ENCODE peak calls at places on chromosomes 3 and 15, in six cellular contexts. One of them, this sample, is unnamed.

GRCh38 chr3:21326704-21327103 is 424.3 kb downstream of the ZNF385D start:
- DNase-seq in KBM-7: no peak
- DNase-seq in activated gamma-delta T cell treated with Interleukin-2 at 50 U/mL for 16 hours: no peak
- DNase-seq in stimulated activated CD4-positive, alpha-beta T cell treated with anti-CD3 and anti-CD28 coated beads, TNF-alpha, amount 100 ng/mL, for 48 hours: no peak
- DNase-seq in breast epithelium: no peak
- DNase-seq in GOT3: no peak
- DNase-seq in this sample: no peak

GRCh38 chr3:39671116-39671515 is 138.3 kb upstream of the MYRIP start:
- DNase-seq in activated gamma-delta T cell treated with Interleukin-2 at 50 U/mL for 16 hours: no peak
- DNase-seq in stimulated activated CD4-positive, alpha-beta T cell treated with anti-CD3 and anti-CD28 coated beads, TNF-alpha, amount 100 ng/mL, for 48 hours: no peak
- DNase-seq in breast epithelium: no peak
- DNase-seq in KBM-7: no peak
- DNase-seq in GOT3: no peak
- DNase-seq in this sample: no peak

GRCh38 chr3:177451940-177452484 is 254.7 kb upstream of the TBL1XR1 start:
- DNase-seq in stimulated activated CD4-positive, alpha-beta T cell treated with anti-CD3 and anti-CD28 coated beads, TNF-alpha, amount 100 ng/mL, for 48 hours: no peak
- DNase-seq in breast epithelium: no peak
- DNase-seq in GOT3: no peak
- DNase-seq in activated gamma-delta T cell treated with Interleukin-2 at 50 U/mL for 16 hours: no peak
- DNase-seq in KBM-7: no peak
- DNase-seq in this sample: no peak

GRCh38 chr3:185330644-185331043 is 32.3 kb upstream of the MAP3K13 start:
- DNase-seq in activated gamma-delta T cell treated with Interleukin-2 at 50 U/mL for 16 hours: no peak
- DNase-seq in KBM-7: no peak
- DNase-seq in breast epithelium: no peak
- DNase-seq in GOT3: no peak
- DNase-seq in stimulated activated CD4-positive, alpha-beta T cell treated with anti-CD3 and anti-CD28 coated beads, TNF-alpha, amount 100 ng/mL, for 48 hours: no peak
- DNase-seq in this sample: no peak

GRCh38 chr15:25789206-25789605 is 73.9 kb downstream of the ATP10A start:
- DNase-seq in GOT3: no peak
- DNase-seq in stimulated activated CD4-positive, alpha-beta T cell treated with anti-CD3 and anti-CD28 coated beads, TNF-alpha, amount 100 ng/mL, for 48 hours: no peak
- DNase-seq in activated gamma-delta T cell treated with Interleukin-2 at 50 U/mL for 16 hours: no peak
- DNase-seq in KBM-7: no peak
- DNase-seq in breast epithelium: no peak
- DNase-seq in this sample: no peak

GRCh38 chr15:58066042-58066867 is 744 bp upstream of the ALDH1A2 start:
- DNase-seq in GOT3: no peak
- DNase-seq in breast epithelium: peak; percentile 55
- DNase-seq in stimulated activated CD4-positive, alpha-beta T cell treated with anti-CD3 and anti-CD28 coated beads, TNF-alpha, amount 100 ng/mL, for 48 hours: peak; percentile 30
- DNase-seq in activated gamma-delta T cell treated with Interleukin-2 at 50 U/mL for 16 hours: peak; percentile 16
- DNase-seq in KBM-7: peak; percentile 42
- DNase-seq in this sample: peak; percentile 79

GRCh38 chr3:128269131-128269775 is 116.0 kb downstream of the EEFSEC start:
- DNase-seq in GOT3: no peak
- DNase-seq in stimulated activated CD4-positive, alpha-beta T cell treated with anti-CD3 and anti-CD28 coated beads, TNF-alpha, amount 100 ng/mL, for 48 hours: no peak
- DNase-seq in breast epithelium: no peak
- DNase-seq in KBM-7: no peak
- DNase-seq in activated gamma-delta T cell treated with Interleukin-2 at 50 U/mL for 16 hours: no peak
- DNase-seq in this sample: no peak

GRCh38 chr3:39065197-39065596 is 13.4 kb downstream of the WDR48 start:
- DNase-seq in stimulated activated CD4-positive, alpha-beta T cell treated with anti-CD3 and anti-CD28 coated beads, TNF-alpha, amount 100 ng/mL, for 48 hours: no peak
- DNase-seq in breast epithelium: no peak
- DNase-seq in KBM-7: peak; percentile 82
- DNase-seq in GOT3: no peak
- DNase-seq in activated gamma-delta T cell treated with Interleukin-2 at 50 U/mL for 16 hours: peak; percentile 8
- DNase-seq in this sample: no peak

GRCh38 chr3:48661501-48662139 is 1.1 kb downstream of the CELSR3 start:
- DNase-seq in GOT3: peak; percentile 45
- DNase-seq in KBM-7: peak; percentile 72
- DNase-seq in breast epithelium: peak; percentile 75
- DNase-seq in stimulated activated CD4-positive, alpha-beta T cell treated with anti-CD3 and anti-CD28 coated beads, TNF-alpha, amount 100 ng/mL, for 48 hours: peak; percentile 53
- DNase-seq in activated gamma-delta T cell treated with Interleukin-2 at 50 U/mL for 16 hours: peak; percentile 68
- DNase-seq in this sample: peak; percentile 70

GRCh38 chr15:47576921-47577474 is 140.3 kb upstream of the SEMA6D start:
- DNase-seq in breast epithelium: no peak
- DNase-seq in KBM-7: no peak
- DNase-seq in activated gamma-delta T cell treated with Interleukin-2 at 50 U/mL for 16 hours: no peak
- DNase-seq in stimulated activated CD4-positive, alpha-beta T cell treated with anti-CD3 and anti-CD28 coated beads, TNF-alpha, amount 100 ng/mL, for 48 hours: no peak
- DNase-seq in GOT3: no peak
- DNase-seq in this sample: no peak

GRCh38 chr15:100780208-100780800 is 99.3 kb upstream of the ALDH1A3 start:
- DNase-seq in GOT3: no peak
- DNase-seq in stimulated activated CD4-positive, alpha-beta T cell treated with anti-CD3 and anti-CD28 coated beads, TNF-alpha, amount 100 ng/mL, for 48 hours: no peak
- DNase-seq in breast epithelium: no peak
- DNase-seq in KBM-7: no peak
- DNase-seq in activated gamma-delta T cell treated with Interleukin-2 at 50 U/mL for 16 hours: no peak
- DNase-seq in this sample: no peak

GRCh38 chr3:125958511-125959316 is 10.3 kb upstream of the ROPN1B start:
- DNase-seq in KBM-7: no peak
- DNase-seq in stimulated activated CD4-positive, alpha-beta T cell treated with anti-CD3 and anti-CD28 coated beads, TNF-alpha, amount 100 ng/mL, for 48 hours: no peak
- DNase-seq in breast epithelium: no peak
- DNase-seq in activated gamma-delta T cell treated with Interleukin-2 at 50 U/mL for 16 hours: no peak
- DNase-seq in GOT3: no peak
- DNase-seq in this sample: no peak

GRCh38 chr3:4340411-4341335 is 37.5 kb downstream of the SETMAR start:
- DNase-seq in KBM-7: peak; percentile 71
- DNase-seq in breast epithelium: no peak
- DNase-seq in stimulated activated CD4-positive, alpha-beta T cell treated with anti-CD3 and anti-CD28 coated beads, TNF-alpha, amount 100 ng/mL, for 48 hours: no peak
- DNase-seq in GOT3: no peak
- DNase-seq in activated gamma-delta T cell treated with Interleukin-2 at 50 U/mL for 16 hours: no peak
- DNase-seq in this sample: no peak

GRCh38 chr3:107377151-107377550 is at the start of gene CCDC54:
- DNase-seq in GOT3: no peak
- DNase-seq in breast epithelium: no peak
- DNase-seq in stimulated activated CD4-positive, alpha-beta T cell treated with anti-CD3 and anti-CD28 coated beads, TNF-alpha, amount 100 ng/mL, for 48 hours: no peak
- DNase-seq in KBM-7: no peak
- DNase-seq in activated gamma-delta T cell treated with Interleukin-2 at 50 U/mL for 16 hours: no peak
- DNase-seq in this sample: no peak

GRCh38 chr3:98680723-98681122 is 82.4 kb upstream of the ST3GAL6 start:
- DNase-seq in breast epithelium: no peak
- DNase-seq in stimulated activated CD4-positive, alpha-beta T cell treated with anti-CD3 and anti-CD28 coated beads, TNF-alpha, amount 100 ng/mL, for 48 hours: no peak
- DNase-seq in GOT3: no peak
- DNase-seq in KBM-7: no peak
- DNase-seq in activated gamma-delta T cell treated with Interleukin-2 at 50 U/mL for 16 hours: no peak
- DNase-seq in this sample: no peak

GRCh38 chr15:79167776-79168175 is 77.2 kb upstream of the RASGRF1 start:
- DNase-seq in activated gamma-delta T cell treated with Interleukin-2 at 50 U/mL for 16 hours: no peak
- DNase-seq in GOT3: no peak
- DNase-seq in stimulated activated CD4-positive, alpha-beta T cell treated with anti-CD3 and anti-CD28 coated beads, TNF-alpha, amount 100 ng/mL, for 48 hours: no peak
- DNase-seq in breast epithelium: no peak
- DNase-seq in KBM-7: no peak
- DNase-seq in this sample: no peak

GRCh38 chr15:88729581-88729980 is 73.7 kb upstream of the ACAN start:
- DNase-seq in activated gamma-delta T cell treated with Interleukin-2 at 50 U/mL for 16 hours: no peak
- DNase-seq in stimulated activated CD4-positive, alpha-beta T cell treated with anti-CD3 and anti-CD28 coated beads, TNF-alpha, amount 100 ng/mL, for 48 hours: no peak
- DNase-seq in breast epithelium: no peak
- DNase-seq in KBM-7: no peak
- DNase-seq in GOT3: no peak
- DNase-seq in this sample: no peak

GRCh38 chr15:76169792-76170425 is 110.1 kb downstream of the TMEM266 start:
- DNase-seq in breast epithelium: no peak
- DNase-seq in KBM-7: no peak
- DNase-seq in stimulated activated CD4-positive, alpha-beta T cell treated with anti-CD3 and anti-CD28 coated beads, TNF-alpha, amount 100 ng/mL, for 48 hours: no peak
- DNase-seq in activated gamma-delta T cell treated with Interleukin-2 at 50 U/mL for 16 hours: no peak
- DNase-seq in GOT3: no peak
- DNase-seq in this sample: peak; percentile 63

GRCh38 chr15:67747949-67748348 is 77.4 kb upstream of the SKOR1 start:
- DNase-seq in breast epithelium: no peak
- DNase-seq in KBM-7: no peak
- DNase-seq in GOT3: no peak
- DNase-seq in stimulated activated CD4-positive, alpha-beta T cell treated with anti-CD3 and anti-CD28 coated beads, TNF-alpha, amount 100 ng/mL, for 48 hours: no peak
- DNase-seq in activated gamma-delta T cell treated with Interleukin-2 at 50 U/mL for 16 hours: no peak
- DNase-seq in this sample: no peak

GRCh38 chr3:171357721-171358120 is 102.5 kb downstream of the TNIK start:
- DNase-seq in stimulated activated CD4-positive, alpha-beta T cell treated with anti-CD3 and anti-CD28 coated beads, TNF-alpha, amount 100 ng/mL, for 48 hours: no peak
- DNase-seq in breast epithelium: no peak
- DNase-seq in activated gamma-delta T cell treated with Interleukin-2 at 50 U/mL for 16 hours: no peak
- DNase-seq in GOT3: no peak
- DNase-seq in KBM-7: no peak
- DNase-seq in this sample: no peak

GRCh38 chr3:71288269-71288930 is 295.1 kb downstream of the FOXP1 start:
- DNase-seq in activated gamma-delta T cell treated with Interleukin-2 at 50 U/mL for 16 hours: no peak
- DNase-seq in KBM-7: no peak
- DNase-seq in breast epithelium: no peak
- DNase-seq in stimulated activated CD4-positive, alpha-beta T cell treated with anti-CD3 and anti-CD28 coated beads, TNF-alpha, amount 100 ng/mL, for 48 hours: no peak
- DNase-seq in GOT3: no peak
- DNase-seq in this sample: no peak

GRCh38 chr3:160998581-160998980 is 106.6 kb downstream of the B3GALNT1 start:
- DNase-seq in KBM-7: no peak
- DNase-seq in activated gamma-delta T cell treated with Interleukin-2 at 50 U/mL for 16 hours: no peak
- DNase-seq in breast epithelium: no peak
- DNase-seq in stimulated activated CD4-positive, alpha-beta T cell treated with anti-CD3 and anti-CD28 coated beads, TNF-alpha, amount 100 ng/mL, for 48 hours: no peak
- DNase-seq in GOT3: no peak
- DNase-seq in this sample: no peak

GRCh38 chr3:172530566-172530965 is 7.3 kb upstream of the TNFSF10 start:
- DNase-seq in breast epithelium: no peak
- DNase-seq in stimulated activated CD4-positive, alpha-beta T cell treated with anti-CD3 and anti-CD28 coated beads, TNF-alpha, amount 100 ng/mL, for 48 hours: no peak
- DNase-seq in KBM-7: peak; percentile 78
- DNase-seq in activated gamma-delta T cell treated with Interleukin-2 at 50 U/mL for 16 hours: no peak
- DNase-seq in GOT3: no peak
- DNase-seq in this sample: no peak

GRCh38 chr15:90106522-90107117 is 4.4 kb upstream of the IDH2 start:
- DNase-seq in GOT3: no peak
- DNase-seq in stimulated activated CD4-positive, alpha-beta T cell treated with anti-CD3 and anti-CD28 coated beads, TNF-alpha, amount 100 ng/mL, for 48 hours: no peak
- DNase-seq in breast epithelium: peak; percentile 75
- DNase-seq in activated gamma-delta T cell treated with Interleukin-2 at 50 U/mL for 16 hours: no peak
- DNase-seq in KBM-7: no peak
- DNase-seq in this sample: peak; percentile 61